ENCODE peak calls at places on chromosomes 4 and X, in eight cellular contexts. Y is endothelial cell; Z is fibroblast of mammary gland; S is naive B cell; M is GM04504; X is CD8-positive, alpha-beta T cell; C is activated T-helper 1 cell treated with anti-CD3 and anti-CD28 coated beads, Interleukin-2, amount 50 U/mL, for 16 hours; H is endothelial cell of umbilical vein. G is an unnamed sample.

GRCh38 chrX:21487832-21488231 is 113.6 kb downstream of the CNKSR2 start:
- DNase-seq in Y (no peak), Z (no peak), S (no peak), M (no peak), X (no peak), C (no peak), H (peak; percentile 34), G (peak; percentile 48)

GRCh38 chrX:70973221-70973620 is 42.3 kb upstream of the SLC7A3 start:
- DNase-seq in Y (no peak), Z (no peak), S (no peak), M (no peak), X (no peak), C (no peak), H (no peak), G (peak; percentile 25)

GRCh38 chr4:55442541-55442940 is 46.8 kb downstream of the TMEM165 start:
- DNase-seq in Y (no peak), Z (no peak), S (no peak), M (no peak), X (no peak), C (no peak), H (no peak), G (no peak)

GRCh38 chr4:185742766-185743165 is 69.2 kb downstream of the SORBS2 start:
- DNase-seq in Y (no peak), Z (no peak), S (no peak), M (no peak), X (no peak), C (no peak), H (no peak), G (peak; percentile 52)

GRCh38 chr4:107035711-107036601 is at the start of gene DKK2:
- DNase-seq in Y (peak; percentile 29), Z (peak; percentile 44), S (no peak), M (no peak), X (no peak), C (no peak), H (peak; percentile 20), G (peak; percentile 61)

GRCh38 chrX:12704706-12705105 is 86.5 kb upstream of the PRPS2 start:
- DNase-seq in Y (no peak), Z (no peak), S (no peak), M (no peak), X (no peak), C (no peak), H (no peak), G (no peak)

GRCh38 chrX:124098089-124098488 is 136.6 kb downstream of the STAG2 start:
- DNase-seq in Y (no peak), Z (peak; percentile 54), S (peak; percentile 1), M (peak; percentile 2), X (no peak), C (no peak), H (peak; percentile 15), G (peak; percentile 56)

GRCh38 chr4:153438916-153439756 is 27.0 kb upstream of the TMEM131L start:
- DNase-seq in Y (no peak), Z (no peak), S (peak; percentile 74), M (no peak), X (no peak), C (no peak), H (no peak), G (no peak)

GRCh38 chr4:14726441-14727405 is 275.6 kb upstream of the CPEB2 start:
- DNase-seq in Y (no peak), Z (peak; percentile 65), S (no peak), M (no peak), X (no peak), C (no peak), H (no peak), G (peak; percentile 83)

GRCh38 chrX:54386314-54386713 is 28.5 kb upstream of the WNK3 start:
- DNase-seq in Y (no peak), Z (no peak), S (no peak), M (no peak), X (no peak), C (no peak), H (peak; percentile 59), G (peak; percentile 49)

GRCh38 chr4:666822-667544 is 7.1 kb downstream of the ATP5ME start:
- DNase-seq in Y (no peak), Z (no peak), S (no peak), M (no peak), X (no peak), C (no peak), H (no peak), G (no peak)

GRCh38 chr4:99410075-99410474 is 25.1 kb downstream of the ADH7 start:
- DNase-seq in Y (no peak), Z (no peak), S (no peak), M (no peak), X (no peak), C (no peak), H (no peak), G (no peak)

GRCh38 chrX:78800694-78801093 is 53.2 kb downstream of the LPAR4 start:
- DNase-seq in Y (no peak), Z (no peak), S (no peak), M (no peak), X (no peak), C (no peak), H (no peak), G (no peak)

GRCh38 chr4:90727938-90728337 is 600.7 kb downstream of the CCSER1 start:
- DNase-seq in Y (no peak), Z (no peak), S (no peak), M (no peak), X (no peak), C (no peak), H (no peak), G (peak; percentile 5)

GRCh38 chr4:139300431-139301142 is 718 bp upstream of the NAA15 start:
- DNase-seq in Y (no peak), Z (peak; percentile 73), S (no peak), M (peak; percentile 10), X (no peak), C (no peak), H (peak; percentile 82), G (peak; percentile 83)

GRCh38 chr4:182803235-182803634 is 114.0 kb downstream of the DCTD start:
- DNase-seq in Y (no peak), Z (no peak), S (no peak), M (no peak), X (no peak), C (no peak), H (no peak), G (no peak)

GRCh38 chrX:103607385-103608304 is at the start of gene TCEAL3:
- DNase-seq in Y (peak; percentile 38), Z (peak; percentile 23), S (peak; percentile 57), M (no peak), X (peak; percentile 8), C (no peak), H (peak; percentile 45), G (no peak)

GRCh38 chrX:18931972-18932371 is 51.9 kb downstream of the PHKA2 start:
- DNase-seq in Y (peak; percentile 7), Z (peak; percentile 35), S (no peak), M (peak; percentile 3), X (no peak), C (no peak), H (peak; percentile 16), G (peak; percentile 17)

GRCh38 chr4:1082215-1083182 is 30.9 kb downstream of the RNF212 start:
- DNase-seq in Y (no peak), Z (peak; percentile 82), S (peak; percentile 12), M (peak; percentile 69), X (no peak), C (no peak), H (peak; percentile 43), G (peak; percentile 73)

GRCh38 chrX:123361371-123361770 is 177.3 kb downstream of the GRIA3 start:
- DNase-seq in Y (no peak), Z (no peak), S (no peak), M (no peak), X (no peak), C (no peak), H (no peak), G (no peak)

GRCh38 chr4:181952478-181952877 is 290.7 kb upstream of the TENM3 start:
- DNase-seq in Y (no peak), Z (peak; percentile 94), S (no peak), M (peak; percentile 83), X (no peak), C (no peak), H (peak; percentile 31), G (peak; percentile 95)

GRCh38 chr4:165096776-165097175 is 15.9 kb downstream of the TMEM192 start:
- DNase-seq in Y (no peak), Z (peak; percentile 43), S (no peak), M (peak; percentile 5), X (no peak), C (no peak), H (peak; percentile 20), G (peak; percentile 42)

GRCh38 chr4:123967360-123967759 is 570.8 kb downstream of the SPRY1 start:
- DNase-seq in Y (no peak), Z (peak; percentile 56), S (no peak), M (peak; percentile 44), X (no peak), C (no peak), H (no peak), G (no peak)

GRCh38 chr4:85475631-85476233 is 782 bp downstream of the ARHGAP24 start:
- DNase-seq in Y (peak; percentile 54), Z (peak; percentile 34), S (peak; percentile 7), M (no peak), X (no peak), C (no peak), H (no peak), G (peak; percentile 57)

GRCh38 chrX:33190016-33190415 is 21.3 kb downstream of the DMD start:
- DNase-seq in Y (no peak), Z (no peak), S (no peak), M (no peak), X (no peak), C (no peak), H (peak; percentile 55), G (peak; percentile 68)

GRCh38 chr4:147362868-147363440 is 117.9 kb upstream of the EDNRA start:
- DNase-seq in Y (no peak), Z (peak; percentile 83), S (no peak), M (no peak), X (no peak), C (no peak), H (no peak), G (peak; percentile 78)

GRCh38 chr4:26204911-26205368 is 115.9 kb upstream of the RBPJ start:
- DNase-seq in Y (no peak), Z (no peak), S (no peak), M (no peak), X (no peak), C (no peak), H (no peak), G (no peak)